ENCODE peak calls at places on chromosomes 13 and 19, in five cellular contexts. G, B, H, C and X are unnamed samples.

GRCh38 chr19:2337329-2337707 is 8.8 kb downstream of the SPPL2B start:
- DNase-seq in G (peak; percentile 24), C (no peak), B (no peak), H (no peak), X (no peak)

GRCh38 chr13:113114511-113115362 is 7.9 kb upstream of the F10 start:
- DNase-seq in C (no peak), G (no peak), B (no peak), H (no peak), X (no peak)

GRCh38 chr13:95603887-95604533 is 40.5 kb downstream of the DZIP1 start:
- DNase-seq in B (peak; percentile 21), C (peak; percentile 76), H (no peak), G (peak; percentile 54), X (no peak)

GRCh38 chr13:107301724-107302374 is 733.9 kb upstream of the ARGLU1 start:
- DNase-seq in H (peak; percentile 42), G (no peak), C (peak; percentile 4), B (peak; percentile 1), X (no peak)

GRCh38 chr19:47058621-47059020 is 10.2 kb upstream of the TMEM160 start:
- DNase-seq in G (no peak), H (no peak), C (no peak), B (no peak), X (no peak)

GRCh38 chr13:91148098-91148497 is 199.4 kb upstream of the MIR17HG start:
- DNase-seq in H (no peak), G (no peak), C (no peak), B (no peak), X (no peak)

GRCh38 chr19:1421218-1421957 is 14.0 kb downstream of the DAZAP1 start:
- DNase-seq in C (no peak), H (no peak), G (no peak), B (no peak), X (no peak)

GRCh38 chr13:76512676-76513277 is 373.4 kb downstream of the KCTD12 start:
- DNase-seq in C (peak; percentile 92), H (peak; percentile 22), G (peak; percentile 92), B (peak; percentile 89), X (no peak)

GRCh38 chr19:7605490-7606222 is 10.0 kb downstream of the CAMSAP3 start:
- DNase-seq in G (no peak), H (no peak), B (peak; percentile 54), C (no peak), X (no peak)

GRCh38 chr13:75258159-75258782 is 223.7 kb downstream of the TBC1D4 start:
- DNase-seq in B (peak; percentile 39), C (peak; percentile 21), G (no peak), H (no peak), X (peak; percentile 10)

GRCh38 chr19:13281567-13282291 is 131.5 kb downstream of the IER2 start:
- DNase-seq in G (no peak), C (no peak), H (no peak), B (no peak), X (peak; percentile 35)

GRCh38 chr13:21060827-21061076 is 634 bp downstream of the LATS2 start:
- DNase-seq in H (no peak), G (no peak), B (no peak), C (no peak), X (no peak)

GRCh38 chr13:28636677-28637317 is 22.1 kb upstream of the POMP start:
- DNase-seq in H (peak; percentile 18), G (peak; percentile 83), C (peak; percentile 44), B (peak; percentile 54), X (peak; percentile 54)

GRCh38 chr19:14113762-14114414 is 3.7 kb downstream of the PRKACA start:
- DNase-seq in B (no peak), H (no peak), G (no peak), C (no peak), X (no peak)

GRCh38 chr19:8396563-8397203 is 6.5 kb downstream of the RAB11B start:
- DNase-seq in H (no peak), B (peak; percentile 54), G (peak; percentile 64), C (no peak), X (peak; percentile 80)

GRCh38 chr19:418761-419632 is 10.1 kb upstream of the C2CD4C start:
- DNase-seq in G (no peak), C (no peak), H (no peak), B (no peak), X (no peak)

GRCh38 chr13:21014666-21015170 is 46.7 kb downstream of the LATS2 start:
- DNase-seq in H (no peak), B (peak; percentile 68), G (peak; percentile 69), C (no peak), X (peak; percentile 65)

GRCh38 chr19:10764340-10764894 is 46.5 kb downstream of the DNM2 start:
- DNase-seq in B (no peak), H (no peak), G (no peak), C (no peak), X (no peak)

GRCh38 chr19:6271721-6272410 is 7.9 kb downstream of the MLLT1 start:
- DNase-seq in H (no peak), G (no peak), B (peak; percentile 84), C (no peak), X (peak; percentile 91)

GRCh38 chr19:43207991-43208390 is 2.6 kb upstream of the PSG4 start:
- DNase-seq in C (no peak), B (no peak), H (no peak), G (no peak), X (no peak)

GRCh38 chr19:1287622-1288527 is 2.2 kb downstream of the EFNA2 start:
- DNase-seq in B (no peak), C (no peak), H (no peak), G (no peak), X (no peak)

GRCh38 chr13:94209110-94209509 is 270.4 kb downstream of the DCT start:
- DNase-seq in B (peak; percentile 9), H (peak; percentile 70), C (no peak), G (no peak), X (no peak)

GRCh38 chr13:45402641-45403040 is 15.5 kb downstream of the SLC25A30 start:
- DNase-seq in B (no peak), C (no peak), H (no peak), G (no peak), X (no peak)

GRCh38 chr13:41356788-41357187 is 45.7 kb downstream of the NAA16 start:
- DNase-seq in H (no peak), C (no peak), B (no peak), G (no peak), X (no peak)

GRCh38 chr13:37168151-37168550 is 62.7 kb upstream of the CSNK1A1L start:
- DNase-seq in B (no peak), C (no peak), G (no peak), H (no peak), X (no peak)

GRCh38 chr13:91045351-91046034 is 302.0 kb upstream of the MIR17HG start:
- DNase-seq in C (no peak), H (peak; percentile 3), G (no peak), B (no peak), X (no peak)

GRCh38 chr19:10510301-10510802 is 6.9 kb downstream of the S1PR5 start:
- DNase-seq in G (no peak), H (peak; percentile 5), B (no peak), C (no peak), X (no peak)